ENCODE peak calls at places on chromosomes 11 and 22, in four cellular contexts. W, V, U and R are unnamed samples.
A peak's percentile ranks its signal among the peaks of the same experiment; 100 is the strongest.

GRCh38 chr22:31347251-31348008 is 1.3 kb upstream of the PATZ1 start:
- DNase-seq in W (peak; percentile 73), V (peak; percentile 77), U (peak; percentile 85), R (peak; percentile 86)

GRCh38 chr11:40230821-40231220 is 1228.6 kb downstream of the LRRC4C start:
- DNase-seq in W (no peak), V (no peak), U (no peak), R (no peak)

GRCh38 chr11:133835258-133836075 is 9.8 kb downstream of the SPATA19 start:
- DNase-seq in W (peak; percentile 79), V (no peak), U (peak; percentile 77), R (peak; percentile 66)

GRCh38 chr22:43376765-43377485 is 33.8 kb upstream of the SCUBE1 start:
- DNase-seq in W (no peak), V (no peak), U (no peak), R (no peak)

GRCh38 chr11:1757861-1758610 is 5.7 kb downstream of the CTSD start:
- DNase-seq in W (no peak), V (no peak), U (no peak), R (no peak)

GRCh38 chr11:771617-772204 is 5.6 kb downstream of the GATD1 start:
- DNase-seq in W (no peak), V (peak; percentile 2), U (peak; percentile 3), R (no peak)

GRCh38 chr11:107413352-107413751 is 44.3 kb downstream of the CWF19L2 start:
- DNase-seq in W (no peak), V (peak; percentile 69), U (no peak), R (no peak)

GRCh38 chr11:104858882-104859735 is 39.2 kb downstream of the CASP12 start:
- DNase-seq in W (no peak), V (no peak), U (no peak), R (no peak)

GRCh38 chr22:40020956-40021355 is 26.2 kb downstream of the FAM83F start:
- DNase-seq in W (no peak), V (no peak), U (no peak), R (no peak)

GRCh38 chr11:11288972-11289616 is 64.0 kb downstream of the CSNK2A3 start:
- DNase-seq in W (no peak), V (no peak), U (no peak), R (no peak)

GRCh38 chr22:35914665-35915476 is 113.8 kb downstream of the RBFOX2 start:
- DNase-seq in W (peak; percentile 62), V (peak; percentile 40), U (peak; percentile 90), R (peak; percentile 92)

GRCh38 chr11:116879789-116880402 is 42.5 kb upstream of the APOA1 start:
- DNase-seq in W (peak; percentile 58), V (peak; percentile 74), U (peak; percentile 80), R (peak; percentile 88)

GRCh38 chr22:50340157-50340879 is 2.8 kb upstream of the PPP6R2 start:
- DNase-seq in W (peak; percentile 39), V (no peak), U (no peak), R (peak; percentile 34)

GRCh38 chr11:127873478-127873877 is 713.9 kb downstream of the ETS1 start:
- DNase-seq in W (no peak), V (no peak), U (no peak), R (no peak)

GRCh38 chr22:45009881-45010531 is at the start of gene PHF21B:
- DNase-seq in W (peak; percentile 97), V (no peak), U (peak; percentile 83), R (peak; percentile 38)

GRCh38 chr11:77267910-77268309 is 33.6 kb downstream of the GDPD4 start:
- DNase-seq in W (no peak), V (no peak), U (no peak), R (peak; percentile 84)

GRCh38 chr22:19619144-19620009 is 94.9 kb upstream of the SEPTIN5 start:
- DNase-seq in W (no peak), V (peak; percentile 34), U (no peak), R (no peak)

GRCh38 chr11:120903686-120904085 is 120.2 kb upstream of the TBCEL start:
- DNase-seq in W (no peak), V (no peak), U (no peak), R (no peak)

GRCh38 chr22:20777420-20778177 is 3.7 kb downstream of the SERPIND1 start:
- DNase-seq in W (no peak), V (no peak), U (peak; percentile 84), R (peak; percentile 87)

GRCh38 chr11:47609675-47610074 is 15.5 kb upstream of the C1QTNF4 start:
- DNase-seq in W (no peak), V (no peak), U (no peak), R (no peak)

GRCh38 chr11:47606731-47607130 is 12.5 kb upstream of the C1QTNF4 start:
- DNase-seq in W (no peak), V (no peak), U (no peak), R (peak; percentile 74)

GRCh38 chr11:47605921-47606320 is 11.7 kb upstream of the C1QTNF4 start:
- DNase-seq in W (no peak), V (no peak), U (no peak), R (no peak)

GRCh38 chr11:47611240-47611863 is 17.1 kb upstream of the C1QTNF4 start:
- DNase-seq in W (no peak), V (peak; percentile 33), U (no peak), R (no peak)

GRCh38 chr11:47607380-47607779 is 13.2 kb upstream of the C1QTNF4 start:
- DNase-seq in W (no peak), V (no peak), U (peak; percentile 34), R (peak; percentile 96)
- TF ChIP-seq EZH2phosphoT487 in W (no peak), V (no peak), U (no peak), R (no peak)

DNA sequence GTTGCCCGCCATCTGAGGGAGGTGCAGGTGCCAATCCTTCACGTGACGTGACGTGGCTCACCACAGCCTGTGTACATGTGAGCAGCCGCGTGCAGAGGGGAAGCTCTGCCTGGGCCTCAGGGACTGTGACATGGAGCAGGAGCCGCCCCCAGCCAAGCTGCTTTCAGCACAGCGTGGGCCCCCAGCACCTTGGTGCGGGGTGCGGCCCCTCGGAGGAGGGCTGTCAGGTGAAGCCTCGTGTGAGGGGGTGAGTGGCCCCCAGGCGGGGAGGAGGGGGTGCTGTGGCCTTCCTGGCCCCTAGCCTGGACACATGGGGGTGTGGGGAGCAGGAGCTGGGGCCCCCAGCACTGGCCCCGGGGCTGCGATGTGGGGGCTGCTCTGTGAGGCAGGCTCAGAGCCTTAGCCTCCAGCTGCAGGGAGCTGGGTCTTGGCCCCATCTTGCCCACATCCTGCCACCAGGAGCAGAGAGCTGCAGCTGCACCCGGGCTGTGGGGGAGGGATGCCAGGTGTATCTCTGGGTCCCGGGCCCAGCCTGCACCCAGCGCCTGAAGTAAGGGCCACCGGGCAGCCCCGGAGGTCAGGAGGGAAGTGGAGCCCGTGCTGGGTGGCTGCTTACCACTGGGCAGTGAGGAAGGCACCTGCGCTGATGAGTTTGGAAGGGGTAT is at the start of gene ADORA2A:
- DNase-seq in W (peak; percentile 39), V (peak; percentile 91), U (no peak), R (no peak)
- H2AFZ ChIP-seq in W (no peak within 1 kb of the TSS), V (peak within 1 kb of the TSS; percentile 39), U (no peak within 1 kb of the TSS), R (no peak within 1 kb of the TSS)

DNA sequence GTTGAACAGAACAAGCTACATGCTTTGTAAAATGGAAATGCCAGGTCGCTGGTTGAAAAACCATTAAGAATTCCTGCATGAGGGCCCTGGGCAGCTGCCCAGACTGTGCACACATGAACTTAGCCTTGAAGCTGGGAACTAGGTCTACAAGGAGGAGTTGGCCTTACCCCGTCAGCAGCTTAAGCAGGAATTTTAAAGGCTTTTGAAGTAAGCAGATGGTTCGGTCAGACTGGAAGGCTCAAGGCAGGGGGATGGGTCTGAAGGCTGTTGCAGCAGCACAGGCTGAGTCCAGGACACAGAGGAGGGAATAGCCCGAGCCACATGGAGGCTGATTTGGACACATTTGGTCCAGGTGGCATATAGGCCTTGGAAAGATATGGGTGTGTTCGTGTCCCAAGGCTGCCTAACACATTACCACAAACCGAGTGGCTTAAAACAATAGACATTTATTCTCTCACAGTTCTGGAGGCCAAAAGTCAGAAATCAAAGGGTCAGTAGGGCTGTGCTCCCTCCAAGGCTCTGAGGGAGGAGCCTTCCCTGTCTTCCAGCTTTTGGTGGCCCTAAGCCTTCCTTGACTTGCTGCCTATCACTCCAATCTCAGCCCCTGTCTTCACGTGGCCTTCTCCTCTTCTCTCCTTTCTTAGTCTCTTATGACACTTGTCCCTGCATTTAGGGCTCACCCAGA is 11.6 kb downstream of the LIF start:
- DNase-seq in W (no peak), V (no peak), U (peak; percentile 78), R (no peak)
- H3K4me2 ChIP-seq in W (no peak overlapping the region), V (no peak overlapping the region), U (peak overlapping the region; percentile 36), R (no peak overlapping the region)

GRCh38 chr11:47425611-47426010 is 628 bp downstream of the PSMC3 start:
- DNase-seq in W (no peak), V (no peak), U (no peak), R (peak; percentile 45)

GRCh38 chr11:47430524-47430923 is 4.3 kb upstream of the PSMC3 start:
- DNase-seq in W (no peak), V (no peak), U (no peak), R (no peak)

GRCh38 chr11:47431356-47432083 is 5.3 kb upstream of the PSMC3 start:
- DNase-seq in W (no peak), V (no peak), U (no peak), R (no peak)

GRCh38 chr11:47426062-47426956 is at the start of gene PSMC3:
- DNase-seq in W (peak; percentile 97), V (peak; percentile 97), U (peak; percentile 99), R (peak; percentile 100)
- TF ChIP-seq EZH2phosphoT487 in W (no peak), V (no peak), U (no peak), R (no peak)